ENCODE peak calls at places on chromosome 18, in four cellular contexts. H, G, M and C are unnamed samples.

GRCh38 chr18:61572871-61573270 is 239.6 kb downstream of the CDH20 start:
- DNase-seq in G (no peak), H (no peak), M (no peak), C (no peak)

GRCh38 chr18:39571511-39571910 is 2005.9 kb upstream of the CELF4 start:
- DNase-seq in H (no peak), G (peak), M (peak), C (peak)

GRCh38 chr18:10296491-10296890 is 157.9 kb upstream of the APCDD1 start:
- DNase-seq in M (no peak), G (no peak), H (no peak), C (no peak)

GRCh38 chr18:3305354-3305762 is 43.4 kb downstream of the MYL12B start:
- DNase-seq in G (peak), H (peak), M (peak), C (peak)

GRCh38 chr18:23231340-23232021 is 96.2 kb downstream of the CABLES1 start:
- DNase-seq in G (peak), M (no peak), H (no peak), C (peak)

GRCh38 chr18:72107647-72108046 is 436.5 kb downstream of the CBLN2 start:
- DNase-seq in H (no peak), G (no peak), M (peak), C (peak)

GRCh38 chr18:9549405-9549804 is 65.0 kb downstream of the PPP4R1 start:
- DNase-seq in H (no peak), G (no peak), M (no peak), C (no peak)

GRCh38 chr18:13477147-13477683 is 249.1 kb downstream of the FAM210A start:
- DNase-seq in M (no peak), G (no peak), H (no peak), C (no peak)

GRCh38 chr18:36728345-36728744 is 100.5 kb downstream of the TPGS2 start:
- DNase-seq in H (no peak), G (no peak), M (no peak), C (no peak)

GRCh38 chr18:77191241-77191751 is 58.4 kb upstream of the GALR1 start:
- DNase-seq in M (no peak), G (peak), H (no peak), C (peak)

GRCh38 chr18:21359746-21360145 is 117.7 kb downstream of the GREB1L start:
- DNase-seq in M (no peak), G (peak), H (no peak), C (no peak)

GRCh38 chr18:7987284-7987976 is 420.3 kb downstream of the PTPRM start:
- DNase-seq in G (peak), H (no peak), M (peak), C (peak)

GRCh38 chr18:58618822-58619553 is 9.9 kb downstream of the ALPK2 start:
- DNase-seq in M (no peak), G (no peak), H (no peak), C (no peak)

DNA sequence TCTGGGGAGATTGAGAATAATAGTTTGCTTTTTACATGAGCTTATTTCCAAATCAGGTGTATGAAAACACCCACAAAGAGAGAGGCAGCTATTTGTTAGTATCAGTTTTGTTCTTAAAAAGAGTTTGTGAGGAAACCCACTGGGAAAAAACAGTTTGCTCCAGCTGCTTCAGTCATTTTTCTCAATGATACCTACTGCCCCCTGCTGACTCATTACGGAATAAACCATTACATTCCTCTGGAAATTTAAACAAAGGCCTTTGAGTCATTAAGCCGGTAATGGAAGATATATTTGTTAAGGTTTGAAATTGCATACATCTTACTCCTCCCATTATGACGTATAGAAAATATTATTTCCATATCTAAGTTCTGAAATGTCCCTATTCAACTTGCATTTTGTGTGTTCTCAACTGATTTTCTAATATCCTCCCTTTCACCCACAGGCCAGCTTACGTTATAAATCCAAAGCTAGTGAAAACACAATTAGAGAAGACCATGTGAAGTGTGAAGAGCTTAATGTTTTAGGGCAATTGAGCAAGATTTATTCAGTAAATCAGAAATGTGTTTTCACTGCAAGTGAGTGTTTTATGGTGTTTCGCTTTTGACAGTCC is 761.6 kb downstream of the DSC3 start:
- DNase-seq in G (peak), M (peak), H (peak), C (peak)
- H3K4me3 ChIP-seq in G (no peak), M (no peak), H (no peak), C (no peak)

GRCh38 chr18:12092398-12093229 is 1.0 kb upstream of the ANKRD62 start:
- DNase-seq in H (no peak), M (peak), G (no peak), C (no peak)
- TF ChIP-seq CTCF in H (peak), M (peak), G (no peak), C (no peak)

GRCh38 chr18:50877545-50878265 is 1.2 kb upstream of the ME2 start:
- DNase-seq in H (no peak), G (no peak), M (no peak), C (no peak)
- H3K4me3 ChIP-seq in H (peak), G (peak), M (peak), C (peak)

GRCh38 chr18:79582978-79583377 is 96.6 kb upstream of the CTDP1 start:
- DNase-seq in G (no peak), H (no peak), M (no peak), C (no peak)

GRCh38 chr18:79580481-79581171 is 99.0 kb upstream of the CTDP1 start:
- DNase-seq in G (no peak), M (no peak), H (no peak), C (no peak)

GRCh38 chr18:79581911-79582310 is 97.7 kb upstream of the CTDP1 start:
- DNase-seq in G (no peak), H (no peak), M (no peak), C (no peak)

GRCh38 chr18:79579807-79580480 is 99.7 kb upstream of the CTDP1 start:
- DNase-seq in H (no peak), G (no peak), M (no peak), C (no peak)

DNA sequence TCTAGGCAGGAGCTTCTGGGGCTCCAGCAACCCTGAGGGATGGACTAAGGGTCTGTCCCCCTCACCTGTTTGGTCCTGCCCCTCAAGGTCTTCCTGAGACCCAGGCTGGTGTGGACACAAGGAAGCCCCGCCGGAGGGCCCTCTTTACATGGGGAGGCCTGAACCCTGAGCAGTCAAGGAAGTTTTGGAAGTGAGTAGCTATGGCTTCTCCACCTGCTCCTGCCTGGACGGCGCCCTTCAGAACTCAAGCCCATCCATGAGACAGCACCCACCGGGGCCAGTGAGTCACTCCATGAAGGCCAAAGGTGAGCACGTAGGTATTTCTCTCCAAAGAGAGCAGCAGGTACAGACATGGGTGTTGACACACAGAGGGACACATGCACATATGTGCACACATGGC is 98.2 kb upstream of the CTDP1 start:
- DNase-seq in M (no peak), G (no peak), H (no peak), C (no peak)
- TF ChIP-seq CTCF in M (no peak), G (no peak), H (no peak), C (no peak)

GRCh38 chr18:56569391-56569790 is 69.0 kb downstream of the TXNL1 start:
- DNase-seq in H (no peak), G (no peak), M (no peak), C (no peak)
- H3K4me3 ChIP-seq in H (no peak), G (no peak), M (no peak), C (no peak)

GRCh38 chr18:49050462-49050861 is 99.7 kb upstream of the SMAD7 start:
- DNase-seq in G (no peak), H (no peak), M (no peak), C (no peak)

GRCh38 chr18:49046125-49046524 is 95.4 kb upstream of the SMAD7 start:
- DNase-seq in H (no peak), G (no peak), M (no peak), C (no peak)

GRCh38 chr18:49047540-49047939 is 96.8 kb upstream of the SMAD7 start:
- DNase-seq in G (no peak), H (no peak), M (no peak), C (no peak)

GRCh38 chr18:49045585-49045984 is 94.8 kb upstream of the SMAD7 start:
- DNase-seq in H (no peak), M (no peak), G (no peak), C (no peak)

GRCh38 chr18:49048361-49048760 is 97.6 kb upstream of the SMAD7 start:
- DNase-seq in H (no peak), M (no peak), G (peak), C (peak)
- TF ChIP-seq CTCF in H (no peak), M (no peak), G (no peak), C (no peak)

DNA sequence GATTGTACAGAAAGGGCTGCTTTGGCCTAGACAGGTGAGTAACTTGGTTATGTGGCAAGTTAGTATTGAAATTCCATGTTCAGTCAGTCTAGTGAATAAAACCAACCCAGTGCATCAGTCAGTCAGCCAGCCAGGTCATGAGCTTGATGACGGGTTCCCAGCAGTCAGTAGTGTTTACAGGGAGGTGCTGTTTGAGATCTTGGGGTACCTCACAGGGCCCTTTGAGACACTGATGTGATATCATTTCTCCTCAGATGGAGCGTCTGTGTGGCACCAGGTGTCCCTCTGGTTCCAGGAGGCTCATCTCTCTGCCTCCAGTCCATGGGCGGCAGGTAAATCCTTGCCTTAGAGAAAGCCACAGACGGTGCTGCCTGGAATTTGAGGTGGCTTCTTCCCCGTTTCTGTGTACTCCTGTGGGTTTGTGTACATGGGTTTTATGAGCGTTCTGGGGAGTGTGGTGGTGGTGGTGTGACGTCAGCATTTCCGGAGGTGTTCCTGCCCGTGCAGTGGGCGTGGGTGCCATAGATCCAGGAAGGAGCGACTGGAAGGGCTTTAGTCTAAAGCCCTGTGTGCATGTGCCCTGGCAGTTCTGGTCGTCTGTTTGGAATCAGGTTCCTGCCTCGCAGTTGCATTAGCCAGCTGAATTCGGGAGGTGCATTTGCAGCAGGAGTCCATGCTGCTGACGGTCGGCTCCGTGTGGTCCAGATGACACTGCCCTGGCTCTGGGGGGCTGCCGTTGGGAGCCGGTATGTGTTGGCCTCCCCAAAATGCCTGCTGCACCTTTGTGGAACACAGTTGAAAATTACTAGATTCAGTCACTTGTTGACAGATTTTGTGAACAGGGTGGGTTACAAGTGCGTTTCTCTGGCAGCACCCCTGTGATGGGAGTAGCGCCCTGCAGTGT is 2.1 kb downstream of the CTDP1 start:
- DNase-seq in M (no peak), H (no peak), G (no peak), C (no peak)
- H3K4me3 ChIP-seq in M (no peak), H (peak), G (no peak), C (no peak)